ENCODE peak calls at places on chromosome 4, in five cellular contexts. A is H1, W is H9, N is neuronal stem cell, L is mesenchymal stem cell. X is an unnamed sample.

GRCh38 chr4:101669138-101669831 is 121.2 kb upstream of the BANK1 start:
- DNase-seq in L (no peak), W (no peak), N (no peak), A (no peak), X (no peak)

GRCh38 chr4:113837397-113837796 is 75.9 kb upstream of the CAMK2D start:
- DNase-seq in W (no peak), L (peak; percentile 88), A (no peak), N (no peak), X (no peak)

GRCh38 chr4:38237139-38237538 is 276.9 kb downstream of the PTTG2 start:
- DNase-seq in N (no peak), L (peak; percentile 5), A (no peak), W (no peak), X (no peak)

GRCh38 chr4:152563209-152563608 is 27.3 kb upstream of the FBXW7 start:
- DNase-seq in L (no peak), N (no peak), A (no peak), W (no peak), X (no peak)

GRCh38 chr4:153471691-153472080 is 5.5 kb downstream of the TMEM131L start:
- DNase-seq in W (no peak), L (no peak), N (no peak), A (no peak), X (no peak)

GRCh38 chr4:142036795-142037583 is 400.6 kb downstream of the IL15 start:
- DNase-seq in W (no peak), L (no peak), N (no peak), A (no peak), X (no peak)

GRCh38 chr4:55118397-55118796 is 7.0 kb downstream of the KDR start:
- DNase-seq in A (no peak), W (no peak), L (no peak), N (no peak), X (no peak)

GRCh38 chr4:56464581-56464980 is 2.8 kb upstream of the SRP72 start:
- DNase-seq in N (no peak), W (no peak), A (no peak), L (no peak), X (no peak)

GRCh38 chr4:77418333-77418732 is 187.3 kb upstream of the CXCL13 start:
- DNase-seq in A (no peak), L (no peak), N (no peak), W (no peak), X (peak; percentile 21)

GRCh38 chr4:8698341-8699062 is 105.9 kb downstream of the CPZ start:
- DNase-seq in A (no peak), L (no peak), N (no peak), W (peak; percentile 16), X (no peak)

DNA sequence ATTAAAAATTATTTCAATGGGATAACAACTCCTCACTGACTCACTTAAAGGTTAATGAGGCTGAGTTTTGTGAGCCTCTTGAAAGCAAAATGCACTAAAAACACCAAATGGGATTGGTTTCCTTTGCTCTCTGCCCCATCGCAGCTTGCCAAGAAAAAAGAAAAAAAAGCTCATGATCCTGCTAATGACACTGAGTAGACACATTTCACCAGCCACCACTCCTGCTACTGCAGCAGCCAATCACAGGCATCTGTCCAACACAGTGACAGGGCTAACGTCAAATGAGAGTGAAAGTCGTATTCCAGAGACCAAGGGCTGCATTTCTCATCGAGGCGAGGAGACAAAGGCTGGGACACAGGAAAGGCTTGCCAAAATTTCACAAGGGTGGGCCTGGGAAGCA is 5.2 kb downstream of the APBB2 start:
- DNase-seq in W (no peak), N (no peak), L (no peak), A (no peak), X (no peak)
- H4K91ac ChIP-seq in W (no peak overlapping the region), N (no peak overlapping the region), L (no peak overlapping the region), A (no peak overlapping the region), X (no peak overlapping the region)

DNA sequence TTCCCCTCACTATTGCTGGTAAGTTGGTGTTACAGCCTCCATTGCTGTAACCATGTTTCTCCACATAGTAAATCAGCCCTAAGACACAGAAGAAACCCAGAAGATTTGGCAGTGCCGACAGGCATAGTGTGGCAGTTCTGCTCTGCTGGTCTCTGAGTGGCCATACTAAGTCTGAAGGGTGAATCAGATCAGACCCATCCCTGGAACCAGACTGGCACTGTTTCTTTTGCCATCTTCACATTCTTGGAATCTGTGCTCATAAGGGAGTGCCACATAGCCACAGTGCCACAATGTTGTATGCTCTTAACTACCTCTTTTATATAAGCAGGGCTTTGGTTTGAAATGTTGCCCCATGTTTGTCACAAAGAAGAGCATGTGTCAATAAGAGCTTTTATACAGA is 128.3 kb downstream of the CBR4 start:
- DNase-seq in A (no peak), L (no peak), N (no peak), W (no peak), X (no peak)
- H3K23ac ChIP-seq in A (no peak overlapping the region), L (no peak overlapping the region), N (no peak overlapping the region), W (no peak overlapping the region), X (no peak overlapping the region)

GRCh38 chr4:1979477-1980196 is 29.1 kb downstream of the NELFA start:
- DNase-seq in W (peak; percentile 22), A (no peak), N (no peak), L (no peak), X (no peak)

GRCh38 chr4:1976416-1977352 is 32.1 kb downstream of the NELFA start:
- DNase-seq in A (no peak), W (peak; percentile 26), L (no peak), N (no peak), X (no peak)

GRCh38 chr4:1978226-1978625 is 30.5 kb downstream of the NELFA start:
- DNase-seq in W (peak; percentile 22), A (no peak), N (no peak), L (no peak), X (no peak)

GRCh38 chr4:1980561-1981041 is 28.2 kb downstream of the NELFA start:
- DNase-seq in A (no peak), N (no peak), W (no peak), L (no peak), X (no peak)

DNA sequence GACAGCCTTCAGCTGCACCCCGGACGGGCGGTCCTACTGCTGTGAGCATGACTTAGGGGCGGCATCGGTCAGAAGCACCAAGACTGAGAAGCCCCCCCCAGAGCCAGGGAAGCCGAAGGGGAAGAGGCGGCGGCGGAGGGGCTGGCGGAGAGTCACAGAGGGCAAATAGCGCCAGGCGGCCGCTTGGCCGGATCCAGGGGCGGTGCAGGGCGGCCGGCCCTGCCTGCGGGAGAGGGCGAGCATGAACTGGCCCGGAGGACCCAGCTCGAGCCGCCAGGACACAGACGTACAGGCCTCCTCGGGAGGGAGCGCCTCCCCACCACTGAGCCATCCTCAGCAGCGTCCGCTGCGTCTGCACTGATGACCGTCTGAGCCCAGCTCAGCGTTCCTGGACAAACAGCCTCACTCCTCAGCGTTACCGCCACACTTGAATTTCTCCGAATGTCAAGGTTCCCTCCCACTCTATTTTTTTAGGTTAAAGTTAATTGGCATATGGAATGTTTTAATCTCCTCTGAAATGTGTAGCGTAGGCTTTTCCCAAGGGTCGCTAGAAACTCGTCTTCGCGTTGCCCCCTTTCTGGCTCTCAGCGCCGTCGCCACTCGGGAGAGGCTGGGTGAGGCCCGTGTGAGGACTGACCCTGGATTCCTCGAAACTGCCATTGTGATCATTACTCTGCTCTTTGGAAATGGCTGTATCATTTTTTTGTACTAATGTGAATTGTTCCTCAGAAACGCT is 29.9 kb downstream of the NELFA start:
- DNase-seq in N (no peak), A (no peak), W (peak; percentile 23), L (no peak), X (no peak)
- H3K4ac ChIP-seq in N (no peak overlapping the region), A (no peak overlapping the region), W (no peak overlapping the region), L (no peak overlapping the region), X (no peak overlapping the region)

GRCh38 chr4:122960298-122960985 is 38.0 kb upstream of the NUDT6 start:
- DNase-seq in L (peak; percentile 85), N (no peak), A (no peak), W (no peak), X (no peak)

GRCh38 chr4:122959441-122959840 is 37.0 kb upstream of the NUDT6 start:
- DNase-seq in N (no peak), W (no peak), A (no peak), L (peak; percentile 20), X (no peak)

GRCh38 chr4:122953924-122954323 is 31.5 kb upstream of the NUDT6 start:
- DNase-seq in N (no peak), L (no peak), A (no peak), W (no peak), X (no peak)

GRCh38 chr4:122963222-122963621 is 40.8 kb upstream of the NUDT6 start:
- DNase-seq in L (peak; percentile 60), A (no peak), W (no peak), N (no peak), X (no peak)

GRCh38 chr4:122958505-122958904 is 36.1 kb upstream of the NUDT6 start:
- DNase-seq in L (no peak), N (no peak), W (no peak), A (no peak), X (no peak)
- H4K91ac ChIP-seq in L (peak overlapping the region; percentile 61), N (no peak overlapping the region), W (no peak overlapping the region), A (no peak overlapping the region), X (no peak overlapping the region)

GRCh38 chr4:125191252-125191651 is 123.5 kb upstream of the FAT4 start:
- DNase-seq in N (no peak), L (no peak), W (no peak), A (no peak), X (no peak)

GRCh38 chr4:125181804-125182203 is 133.0 kb upstream of the FAT4 start:
- DNase-seq in W (no peak), A (no peak), N (no peak), L (no peak), X (no peak)

GRCh38 chr4:125187621-125188176 is 127.1 kb upstream of the FAT4 start:
- DNase-seq in L (peak; percentile 19), W (no peak), N (no peak), A (no peak), X (no peak)

DNA sequence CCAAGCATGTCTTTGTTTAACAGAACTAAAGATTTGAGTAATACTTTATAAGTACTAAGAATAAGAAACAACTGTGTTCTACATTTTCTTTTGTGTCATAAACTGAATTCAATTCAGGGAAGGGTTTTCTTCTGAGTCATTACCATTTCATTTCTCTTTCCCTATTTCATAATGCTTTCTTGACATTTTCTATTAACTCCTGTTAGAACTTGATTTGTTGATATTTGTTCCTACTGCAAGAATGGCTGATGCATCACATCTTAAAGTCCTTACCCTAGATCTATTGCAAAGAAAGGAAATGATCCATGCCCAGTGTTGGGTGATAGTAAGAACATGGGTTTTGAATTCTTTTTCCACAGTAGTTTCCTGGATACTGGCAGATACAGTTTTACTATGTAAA is 127.5 kb upstream of the FAT4 start:
- DNase-seq in A (no peak), N (no peak), W (no peak), L (peak; percentile 44), X (no peak)
- H3K23ac ChIP-seq in A (no peak overlapping the region), N (no peak overlapping the region), W (no peak overlapping the region), L (no peak overlapping the region), X (no peak overlapping the region)

DNA sequence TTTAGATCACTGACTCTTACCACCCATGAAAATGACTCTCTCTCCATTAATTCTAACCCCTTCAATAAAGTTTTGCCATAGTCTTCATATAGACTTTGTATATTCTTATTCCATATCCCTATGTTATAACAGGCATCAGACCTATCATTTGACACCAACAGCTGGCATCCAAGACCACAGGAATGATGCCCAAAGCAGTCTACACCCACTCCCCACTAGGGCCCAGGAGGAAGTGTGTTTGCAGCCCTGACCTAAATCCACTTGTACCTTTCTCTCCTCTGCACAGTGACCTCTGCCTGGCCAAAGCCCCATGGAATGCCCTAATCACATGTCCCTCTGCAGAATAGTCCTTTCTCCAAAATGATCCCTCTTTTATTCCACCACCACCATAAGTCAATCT is 219.2 kb downstream of the CBR4 start:
- DNase-seq in W (no peak), L (no peak), A (no peak), N (no peak), X (no peak)
- H3K4ac ChIP-seq in W (no peak overlapping the region), L (no peak overlapping the region), A (no peak overlapping the region), N (no peak overlapping the region), X (no peak overlapping the region)

GRCh38 chr4:172760512-172760911 is 408.1 kb upstream of the GALNT7 start:
- DNase-seq in W (no peak), L (no peak), N (no peak), A (no peak), X (no peak)
- H4K91ac ChIP-seq in W (no peak overlapping the region), L (no peak overlapping the region), N (no peak overlapping the region), A (no peak overlapping the region), X (no peak overlapping the region)